ENCODE peak calls at places on chromosomes 16 and 17, in ten cellular contexts. G is astrocyte of the cerebellum, I is dorsolateral prefrontal cortex, O is AG10803, A is cardiac fibroblast, M is IMR-90, V is coronary artery, X is lung, C is fibroblast of mammary gland, F is testis. Y is an unnamed sample.

GRCh38 chr17:57915980-57916757 is 39.0 kb downstream of the CUEDC1 start:
- DNase-seq in G (no peak), I (peak), O (peak), A (no peak), M (peak), V (no peak), X (no peak), C (no peak), F (no peak), Y (no peak)

GRCh38 chr17:7228920-7229319 is 5.4 kb downstream of the DVL2 start:
- DNase-seq in G (no peak), I (no peak), O (no peak), A (no peak), M (no peak), V (no peak), X (no peak), C (no peak), F (no peak), Y (no peak)

GRCh38 chr17:62778990-62779681 is 29.0 kb downstream of the MARCHF10 start:
- DNase-seq in G (peak), I (peak), O (peak), A (peak), M (peak), V (no peak), X (peak), C (peak), F (peak), Y (peak)

GRCh38 chr17:36728030-36728991 is 126.9 kb downstream of the MRM1 start:
- DNase-seq in G (no peak), I (no peak), O (no peak), A (no peak), M (no peak), V (no peak), X (no peak), C (no peak), F (peak), Y (no peak)

GRCh38 chr16:77470851-77471250 is 36.0 kb upstream of the ADAMTS18 start:
- DNase-seq in G (no peak), I (no peak), O (no peak), A (no peak), M (no peak), V (no peak), X (no peak), C (no peak), F (no peak), Y (no peak)

GRCh38 chr17:49361129-49361901 is 735 bp downstream of the ZNF652 start:
- DNase-seq in G (no peak), I (peak), O (no peak), A (peak), M (no peak), V (no peak), X (peak), C (peak), F (peak), Y (peak)

GRCh38 chr17:55325405-55325804 is 60.6 kb downstream of the HLF start:
- DNase-seq in G (no peak), I (no peak), O (no peak), A (no peak), M (no peak), V (no peak), X (no peak), C (no peak), F (no peak), Y (no peak)

GRCh38 chr16:31872201-31872600 is 1.4 kb upstream of the ZNF267 start:
- DNase-seq in G (no peak), I (no peak), O (no peak), A (no peak), M (no peak), V (no peak), X (no peak), C (no peak), F (no peak), Y (no peak)

GRCh38 chr16:3695610-3696369 is 21.5 kb downstream of the TRAP1 start:
- DNase-seq in G (no peak), I (no peak), O (no peak), A (no peak), M (no peak), V (no peak), X (no peak), C (no peak), F (no peak), Y (no peak)

DNA sequence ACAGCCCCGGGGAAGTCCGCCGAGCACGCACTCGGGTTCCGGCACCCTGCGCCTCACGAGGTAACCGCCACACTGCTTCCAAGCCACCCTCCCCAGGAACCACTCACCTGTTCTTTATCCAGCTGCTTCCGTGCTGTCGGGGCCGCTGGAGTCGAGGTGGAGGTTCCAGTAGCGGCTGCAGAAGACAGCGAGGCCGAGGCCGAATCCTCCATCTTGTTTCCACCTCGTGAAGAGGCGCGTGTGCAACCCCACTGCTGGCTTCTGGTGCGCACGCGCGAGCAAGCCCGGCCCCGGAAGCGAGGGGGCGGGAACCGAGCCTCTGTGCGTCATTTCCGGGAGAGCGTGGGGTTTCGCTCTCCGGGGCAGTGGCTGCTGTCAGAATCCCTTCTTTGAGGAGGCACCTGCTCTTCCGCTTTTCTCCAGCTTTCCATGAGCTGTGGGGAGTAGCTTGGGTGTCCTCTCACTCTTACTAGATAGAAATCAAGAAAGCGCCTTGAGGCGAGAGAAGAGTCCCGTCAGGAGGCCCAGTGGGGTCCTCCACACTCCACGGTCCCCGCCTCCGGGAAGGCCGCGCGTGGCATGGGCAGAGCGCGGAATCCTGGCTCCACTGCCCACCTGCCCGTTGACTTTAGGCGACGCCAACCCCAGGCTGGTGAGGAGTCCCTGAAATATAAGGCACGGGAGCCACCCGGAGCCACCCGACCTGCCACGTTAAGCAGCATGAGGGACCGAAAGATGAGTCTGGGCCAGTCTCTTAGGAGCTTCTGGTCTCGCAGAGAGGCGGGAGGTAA is at the start of gene RSL1D1:
- DNase-seq in G (peak), I (peak), O (peak), A (peak), M (peak), V (peak), X (peak), C (peak), F (peak), Y (peak)
- TF ChIP-seq CTCF in G (no peak), I (no peak), O (no peak), A (no peak), M (no peak), V (no peak), X (no peak), C (no peak), F (no peak), Y (no peak)

GRCh38 chr16:21057875-21058274 is 92.8 kb downstream of the DNAH3 start:
- DNase-seq in G (no peak), I (no peak), O (no peak), A (no peak), M (no peak), V (no peak), X (no peak), C (no peak), F (no peak), Y (no peak)

GRCh38 chr16:21064203-21064602 is 86.4 kb downstream of the DNAH3 start:
- DNase-seq in G (no peak), I (no peak), O (no peak), A (no peak), M (no peak), V (no peak), X (no peak), C (no peak), F (no peak), Y (no peak)

GRCh38 chr16:21060027-21060510 is 90.6 kb downstream of the DNAH3 start:
- DNase-seq in G (no peak), I (no peak), O (no peak), A (no peak), M (no peak), V (no peak), X (no peak), C (no peak), F (peak), Y (no peak)
- H3K4me3 ChIP-seq in G (no peak), I (no peak), O (no peak), A (no peak), M (no peak), V (no peak), X (no peak), C (no peak), F (no peak), Y (no peak)

GRCh38 chr17:71762526-71762925 is 358.3 kb upstream of the SOX9 start:
- DNase-seq in G (no peak), I (no peak), O (no peak), A (no peak), M (no peak), V (no peak), X (no peak), C (no peak), F (no peak), Y (no peak)

GRCh38 chr17:71760062-71760720 is 360.6 kb upstream of the SOX9 start:
- DNase-seq in G (peak), I (no peak), O (peak), A (no peak), M (peak), V (no peak), X (no peak), C (peak), F (peak), Y (peak)

GRCh38 chr17:71759422-71760060 is 361.3 kb upstream of the SOX9 start:
- DNase-seq in G (no peak), I (no peak), O (no peak), A (no peak), M (peak), V (no peak), X (no peak), C (no peak), F (no peak), Y (no peak)

GRCh38 chr17:71765437-71765836 is 355.4 kb upstream of the SOX9 start:
- DNase-seq in G (no peak), I (no peak), O (no peak), A (no peak), M (peak), V (no peak), X (no peak), C (no peak), F (no peak), Y (peak)

GRCh38 chr17:71764507-71764906 is 356.3 kb upstream of the SOX9 start:
- DNase-seq in G (no peak), I (no peak), O (no peak), A (peak), M (no peak), V (no peak), X (no peak), C (no peak), F (peak), Y (no peak)
- TF ChIP-seq CTCF in G (peak), I (no peak), O (peak), A (peak), M (peak), V (no peak), X (no peak), C (peak), F (no peak), Y (peak)

GRCh38 chr17:78147315-78147998 is 1.3 kb downstream of the C17orf99 start:
- DNase-seq in G (no peak), I (no peak), O (no peak), A (no peak), M (no peak), V (no peak), X (peak), C (no peak), F (no peak), Y (no peak)
- H3K4me3 ChIP-seq in G (no peak), I (no peak), O (no peak), A (no peak), M (no peak), V (no peak), X (no peak), C (no peak), F (no peak), Y (no peak)

GRCh38 chr16:25966172-25967097 is 274.7 kb downstream of the HS3ST4 start:
- DNase-seq in G (no peak), I (no peak), O (no peak), A (no peak), M (no peak), V (no peak), X (no peak), C (no peak), F (no peak), Y (no peak)
- TF ChIP-seq CTCF in G (no peak), I (no peak), O (no peak), A (no peak), M (no peak), V (no peak), X (no peak), C (no peak), F (no peak), Y (no peak)

GRCh38 chr17:74750327-74751069 is 2.1 kb downstream of the NHERF1 start:
- DNase-seq in G (no peak), I (no peak), O (no peak), A (no peak), M (no peak), V (no peak), X (no peak), C (no peak), F (no peak), Y (no peak)
- H3K4me3 ChIP-seq in G (peak), I (peak), O (peak), A (peak), M (no peak), V (peak), X (no peak), C (no peak), F (peak), Y (peak)

GRCh38 chr16:14177704-14178103 is 106.6 kb downstream of the MRTFB start:
- DNase-seq in G (no peak), I (no peak), O (no peak), A (no peak), M (no peak), V (no peak), X (no peak), C (no peak), F (no peak), Y (no peak)
- TF ChIP-seq CTCF in G (no peak), I (no peak), O (no peak), A (no peak), M (no peak), V (no peak), X (no peak), C (no peak), F (no peak), Y (no peak)

GRCh38 chr17:61451538-61452300 is 503 bp upstream of the TBX4 start:
- DNase-seq in G (no peak), I (no peak), O (no peak), A (no peak), M (no peak), V (peak), X (no peak), C (no peak), F (no peak), Y (no peak)

GRCh38 chr17:61454095-61454931 is 2.1 kb downstream of the TBX4 start:
- DNase-seq in G (no peak), I (no peak), O (no peak), A (no peak), M (no peak), V (peak), X (no peak), C (no peak), F (no peak), Y (no peak)

GRCh38 chr17:61450641-61451537 is 1.3 kb upstream of the TBX4 start:
- DNase-seq in G (no peak), I (no peak), O (no peak), A (no peak), M (no peak), V (peak), X (no peak), C (no peak), F (no peak), Y (no peak)

GRCh38 chr17:61453563-61453962 is 1.3 kb downstream of the TBX4 start:
- DNase-seq in G (no peak), I (no peak), O (no peak), A (no peak), M (no peak), V (no peak), X (no peak), C (no peak), F (no peak), Y (no peak)

DNA sequence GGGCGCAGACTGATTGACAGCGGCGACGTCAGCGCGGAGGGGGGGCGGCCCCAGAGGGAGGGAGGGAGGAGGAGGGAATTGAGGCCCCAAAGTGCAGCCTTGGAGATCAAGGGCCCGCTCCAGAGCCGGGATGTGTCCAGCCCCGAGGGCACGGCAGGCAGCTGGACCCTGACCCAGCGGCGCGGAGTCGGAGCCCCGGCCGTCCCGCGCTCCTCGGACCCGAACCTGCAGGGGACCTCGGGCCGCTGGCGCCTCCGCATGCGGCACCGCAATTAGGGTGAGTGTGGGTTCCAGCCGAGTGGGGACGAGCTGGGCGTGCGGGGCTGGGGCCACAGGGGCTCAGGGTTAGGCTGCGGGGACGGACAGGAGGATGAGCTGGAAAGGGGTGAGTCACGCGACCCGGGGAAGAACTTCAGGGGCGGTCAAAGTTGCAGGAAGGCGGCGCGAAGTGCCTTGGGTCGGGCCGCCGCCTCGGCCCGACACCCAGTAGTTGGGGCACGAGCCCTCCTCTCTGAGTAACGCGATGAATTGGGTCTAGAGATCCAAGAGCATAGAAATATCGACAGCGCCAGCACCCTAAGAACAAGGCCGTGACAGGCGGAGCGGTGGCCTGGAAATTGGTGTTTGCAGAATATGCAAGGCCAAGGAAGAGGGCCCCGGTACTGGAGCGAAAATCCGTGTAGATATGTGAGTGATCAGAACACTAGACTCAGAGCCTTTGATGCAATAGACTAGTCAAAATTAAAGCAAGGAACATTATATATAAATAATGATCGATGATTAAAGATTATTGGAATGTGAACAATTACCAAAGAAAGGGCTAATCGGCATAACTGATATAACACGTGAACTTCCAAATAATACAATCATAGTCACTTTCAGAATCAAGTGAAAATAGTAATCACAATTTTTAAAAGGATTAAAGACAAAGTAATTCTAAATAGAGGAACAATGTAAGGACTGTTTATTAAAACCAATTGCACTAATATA is at the start of gene TBX4:
- DNase-seq in G (no peak), I (no peak), O (no peak), A (no peak), M (no peak), V (peak), X (no peak), C (no peak), F (no peak), Y (no peak)
- H3K4me3 ChIP-seq in G (no peak), I (peak), O (peak), A (no peak), M (no peak), V (peak), X (peak), C (no peak), F (peak), Y (no peak)

DNA sequence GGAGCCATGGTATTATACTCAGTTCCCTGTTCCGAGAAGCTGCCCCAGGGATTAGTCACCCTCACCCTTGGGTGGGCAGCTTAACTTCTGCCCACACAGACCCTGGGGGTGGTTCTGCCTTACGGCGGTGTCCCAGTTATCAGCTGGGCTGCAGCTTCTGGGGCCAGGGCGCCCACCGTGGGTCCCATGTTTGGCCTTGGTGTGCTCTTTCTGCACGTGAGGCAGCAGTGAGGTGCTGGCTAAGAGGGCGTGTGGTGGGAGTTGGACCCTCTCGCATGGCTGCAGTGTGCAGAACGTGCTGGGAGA is 46.7 kb downstream of the RAB11FIP3 start:
- DNase-seq in G (no peak), I (no peak), O (no peak), A (no peak), M (no peak), V (no peak), X (no peak), C (no peak), F (no peak), Y (no peak)
- TF ChIP-seq CTCF in G (no peak), I (no peak), O (no peak), A (no peak), M (no peak), V (no peak), X (no peak), C (no peak), F (no peak), Y (no peak)